ENCODE peak calls at places on chromosomes 3 and 15, in four cellular contexts. One of them, this sample, is unnamed.

GRCh38 chr3:192904632-192905289 is 12.9 kb downstream of the MB21D2 start:
- DNase-seq in HL-60: no peak
- DNase-seq in progenitor cell of endocrine pancreas: no peak
- DNase-seq in stimulated activated CD4-positive, alpha-beta T cell treated with anti-CD3 and anti-CD28 coated beads, TNF-alpha, amount 100 ng/mL, for 24 hours: no peak
- DNase-seq in this sample: no peak

GRCh38 chr3:57546616-57547015 is 2.5 kb upstream of the DNAH12 start:
- DNase-seq in HL-60: no peak
- DNase-seq in progenitor cell of endocrine pancreas: no peak
- DNase-seq in stimulated activated CD4-positive, alpha-beta T cell treated with anti-CD3 and anti-CD28 coated beads, TNF-alpha, amount 100 ng/mL, for 24 hours: no peak
- DNase-seq in this sample: no peak

GRCh38 chr3:150300376-150300775 is 107.7 kb upstream of the TSC22D2 start:
- DNase-seq in HL-60: no peak
- DNase-seq in progenitor cell of endocrine pancreas: no peak
- DNase-seq in stimulated activated CD4-positive, alpha-beta T cell treated with anti-CD3 and anti-CD28 coated beads, TNF-alpha, amount 100 ng/mL, for 24 hours: no peak
- DNase-seq in this sample: no peak

GRCh38 chr3:74693696-74694393 is 79.4 kb upstream of the CNTN3 start:
- DNase-seq in HL-60: no peak
- DNase-seq in progenitor cell of endocrine pancreas: no peak
- DNase-seq in stimulated activated CD4-positive, alpha-beta T cell treated with anti-CD3 and anti-CD28 coated beads, TNF-alpha, amount 100 ng/mL, for 24 hours: no peak
- DNase-seq in this sample: no peak

GRCh38 chr3:49411550-49411967 is 217 bp downstream of the RHOA start:
- DNase-seq in HL-60: no peak
- DNase-seq in progenitor cell of endocrine pancreas: peak
- DNase-seq in stimulated activated CD4-positive, alpha-beta T cell treated with anti-CD3 and anti-CD28 coated beads, TNF-alpha, amount 100 ng/mL, for 24 hours: no peak
- DNase-seq in this sample: peak

GRCh38 chr3:97880267-97880666 is 58.5 kb downstream of the CRYBG3 start:
- DNase-seq in HL-60: no peak
- DNase-seq in progenitor cell of endocrine pancreas: no peak
- DNase-seq in stimulated activated CD4-positive, alpha-beta T cell treated with anti-CD3 and anti-CD28 coated beads, TNF-alpha, amount 100 ng/mL, for 24 hours: no peak
- DNase-seq in this sample: no peak

GRCh38 chr3:107264888-107265287 is 112.4 kb upstream of the CCDC54 start:
- DNase-seq in HL-60: no peak
- DNase-seq in progenitor cell of endocrine pancreas: no peak
- DNase-seq in stimulated activated CD4-positive, alpha-beta T cell treated with anti-CD3 and anti-CD28 coated beads, TNF-alpha, amount 100 ng/mL, for 24 hours: no peak
- DNase-seq in this sample: peak

GRCh38 chr15:63939531-63940130 is 105.9 kb upstream of the HERC1 start:
- DNase-seq in HL-60: no peak
- DNase-seq in progenitor cell of endocrine pancreas: no peak
- DNase-seq in stimulated activated CD4-positive, alpha-beta T cell treated with anti-CD3 and anti-CD28 coated beads, TNF-alpha, amount 100 ng/mL, for 24 hours: no peak
- DNase-seq in this sample: no peak

GRCh38 chr3:13134166-13134878 is 61.1 kb upstream of the IQSEC1 start:
- DNase-seq in HL-60: no peak
- DNase-seq in progenitor cell of endocrine pancreas: no peak
- DNase-seq in stimulated activated CD4-positive, alpha-beta T cell treated with anti-CD3 and anti-CD28 coated beads, TNF-alpha, amount 100 ng/mL, for 24 hours: no peak
- DNase-seq in this sample: no peak

GRCh38 chr3:120177151-120177550 is 82.9 kb upstream of the GSK3B start:
- DNase-seq in HL-60: no peak
- DNase-seq in progenitor cell of endocrine pancreas: no peak
- DNase-seq in stimulated activated CD4-positive, alpha-beta T cell treated with anti-CD3 and anti-CD28 coated beads, TNF-alpha, amount 100 ng/mL, for 24 hours: no peak
- DNase-seq in this sample: no peak

GRCh38 chr3:191087391-191087790 is 111.7 kb upstream of the OSTN start:
- DNase-seq in HL-60: no peak
- DNase-seq in progenitor cell of endocrine pancreas: no peak
- DNase-seq in stimulated activated CD4-positive, alpha-beta T cell treated with anti-CD3 and anti-CD28 coated beads, TNF-alpha, amount 100 ng/mL, for 24 hours: no peak
- DNase-seq in this sample: no peak

GRCh38 chr15:42060797-42061196 is 33.6 kb downstream of the PLA2G4D start:
- DNase-seq in HL-60: no peak
- DNase-seq in progenitor cell of endocrine pancreas: no peak
- DNase-seq in stimulated activated CD4-positive, alpha-beta T cell treated with anti-CD3 and anti-CD28 coated beads, TNF-alpha, amount 100 ng/mL, for 24 hours: no peak
- DNase-seq in this sample: no peak

GRCh38 chr3:42600958-42601675 is 631 bp downstream of the NKTR start:
- DNase-seq in HL-60: peak
- DNase-seq in progenitor cell of endocrine pancreas: no peak
- DNase-seq in stimulated activated CD4-positive, alpha-beta T cell treated with anti-CD3 and anti-CD28 coated beads, TNF-alpha, amount 100 ng/mL, for 24 hours: peak
- DNase-seq in this sample: peak

GRCh38 chr15:91456921-91457320 is 356.9 kb downstream of the SV2B start:
- DNase-seq in HL-60: no peak
- DNase-seq in progenitor cell of endocrine pancreas: no peak
- DNase-seq in stimulated activated CD4-positive, alpha-beta T cell treated with anti-CD3 and anti-CD28 coated beads, TNF-alpha, amount 100 ng/mL, for 24 hours: no peak
- DNase-seq in this sample: no peak

GRCh38 chr3:39501982-39502837 is 34.7 kb downstream of the MOBP start:
- DNase-seq in HL-60: no peak
- DNase-seq in progenitor cell of endocrine pancreas: no peak
- DNase-seq in stimulated activated CD4-positive, alpha-beta T cell treated with anti-CD3 and anti-CD28 coated beads, TNF-alpha, amount 100 ng/mL, for 24 hours: no peak
- DNase-seq in this sample: peak

GRCh38 chr15:67433495-67434099 is 87.3 kb upstream of the C15orf61 start:
- DNase-seq in HL-60: peak
- DNase-seq in progenitor cell of endocrine pancreas: no peak
- DNase-seq in stimulated activated CD4-positive, alpha-beta T cell treated with anti-CD3 and anti-CD28 coated beads, TNF-alpha, amount 100 ng/mL, for 24 hours: no peak
- DNase-seq in this sample: no peak

GRCh38 chr3:156024904-156025303 is 95.5 kb upstream of the KCNAB1 start:
- DNase-seq in HL-60: no peak
- DNase-seq in progenitor cell of endocrine pancreas: no peak
- DNase-seq in stimulated activated CD4-positive, alpha-beta T cell treated with anti-CD3 and anti-CD28 coated beads, TNF-alpha, amount 100 ng/mL, for 24 hours: no peak
- DNase-seq in this sample: no peak

GRCh38 chr3:14304101-14305045 is 98.0 kb upstream of the SLC6A6 start:
- DNase-seq in HL-60: no peak
- DNase-seq in progenitor cell of endocrine pancreas: no peak
- DNase-seq in stimulated activated CD4-positive, alpha-beta T cell treated with anti-CD3 and anti-CD28 coated beads, TNF-alpha, amount 100 ng/mL, for 24 hours: no peak
- DNase-seq in this sample: no peak

GRCh38 chr3:124584552-124585391 is 145.5 kb upstream of the UMPS start:
- DNase-seq in HL-60: no peak
- DNase-seq in progenitor cell of endocrine pancreas: peak
- DNase-seq in stimulated activated CD4-positive, alpha-beta T cell treated with anti-CD3 and anti-CD28 coated beads, TNF-alpha, amount 100 ng/mL, for 24 hours: no peak
- DNase-seq in this sample: no peak

GRCh38 chr3:14767245-14767593 is 51.5 kb upstream of the FGD5 start:
- DNase-seq in HL-60: no peak
- DNase-seq in progenitor cell of endocrine pancreas: no peak
- DNase-seq in stimulated activated CD4-positive, alpha-beta T cell treated with anti-CD3 and anti-CD28 coated beads, TNF-alpha, amount 100 ng/mL, for 24 hours: no peak
- DNase-seq in this sample: no peak

GRCh38 chr15:62769604-62770003 is 272.9 kb upstream of the TPM1 start:
- DNase-seq in HL-60: no peak
- DNase-seq in progenitor cell of endocrine pancreas: no peak
- DNase-seq in stimulated activated CD4-positive, alpha-beta T cell treated with anti-CD3 and anti-CD28 coated beads, TNF-alpha, amount 100 ng/mL, for 24 hours: no peak
- DNase-seq in this sample: no peak